ENCODE peak calls at places on chromosome 12, in five cellular contexts. V is stimulated activated CD8-positive, alpha-beta memory T cell treated with anti-CD3 and anti-CD28 coated beads, Interleukin-7, amount 100 ng/mL, for 24 hours; W is Peyer's patch; I is activated gamma-delta T cell treated with Interleukin-2 at 50 U/mL for 16 hours; S is brain microvascular endothelial cell. D is an unnamed sample.
A peak's percentile ranks its signal among the peaks of the same experiment; 100 is the strongest.

GRCh38 chr12:117980621-117981020 is 11.8 kb upstream of the KSR2 start:
- DNase-seq in V (no peak), W (no peak), I (no peak), S (no peak), D (no peak)

GRCh38 chr12:123645851-123646250 is 12.2 kb downstream of the GTF2H3 start:
- DNase-seq in V (no peak), W (no peak), I (no peak), S (no peak), D (no peak)

GRCh38 chr12:6377667-6377994 is 2.3 kb upstream of the SCNN1A start:
- DNase-seq in V (no peak), W (peak; percentile 69), I (no peak), S (no peak), D (peak; percentile 80)

GRCh38 chr12:11555743-11556625 is 93.5 kb upstream of the ETV6 start:
- DNase-seq in V (no peak), W (no peak), I (no peak), S (no peak), D (no peak)

GRCh38 chr12:23817345-23817744 is 132.1 kb downstream of the SOX5 start:
- DNase-seq in V (no peak), W (no peak), I (no peak), S (no peak), D (no peak)

GRCh38 chr12:116368196-116369194 is 91.0 kb upstream of the MED13L start:
- DNase-seq in V (no peak), W (peak; percentile 56), I (no peak), S (no peak), D (peak; percentile 63)

GRCh38 chr12:20798561-20798960 is 11.9 kb upstream of the SLCO1B3 start:
- DNase-seq in V (no peak), W (no peak), I (no peak), S (peak; percentile 31), D (no peak)

GRCh38 chr12:94427520-94428381 is 31.9 kb downstream of the CEP83 start:
- DNase-seq in V (no peak), W (no peak), I (no peak), S (peak; percentile 40), D (no peak)

GRCh38 chr12:81759215-81759991 is at the start of gene PPFIA2:
- DNase-seq in V (no peak), W (peak; percentile 44), I (no peak), S (peak; percentile 26), D (no peak)

GRCh38 chr12:60335765-60336164 is 739.9 kb downstream of the SLC16A7 start:
- DNase-seq in V (no peak), W (no peak), I (no peak), S (peak; percentile 21), D (no peak)

GRCh38 chr12:57126561-57126960 is 1.7 kb upstream of the LRP1 start:
- DNase-seq in V (no peak), W (no peak), I (no peak), S (no peak), D (no peak)

GRCh38 chr12:18882690-18883089 is 144.8 kb downstream of the CAPZA3 start:
- DNase-seq in V (no peak), W (no peak), I (no peak), S (no peak), D (no peak)

GRCh38 chr12:122834921-122835692 is at the start of gene HIP1R:
- DNase-seq in V (peak; percentile 29), W (peak; percentile 84), I (peak; percentile 51), S (no peak), D (peak; percentile 76)

GRCh38 chr12:22350817-22351371 is 16.4 kb upstream of the ST8SIA1 start:
- DNase-seq in V (no peak), W (no peak), I (no peak), S (no peak), D (no peak)

GRCh38 chr12:30795660-30796507 is 41.1 kb upstream of the CAPRIN2 start:
- DNase-seq in V (peak; percentile 27), W (peak; percentile 54), I (peak; percentile 48), S (peak; percentile 92), D (peak; percentile 48)

GRCh38 chr12:106586535-106586802 is 3.7 kb downstream of the RFX4 start:
- DNase-seq in V (no peak), W (no peak), I (no peak), S (no peak), D (no peak)

GRCh38 chr12:20527396-20528154 is 159.2 kb downstream of the PDE3A start:
- DNase-seq in V (no peak), W (no peak), I (no peak), S (peak; percentile 89), D (no peak)

GRCh38 chr12:262817-263216 is at the start of gene SLC6A13:
- DNase-seq in V (no peak), W (no peak), I (no peak), S (no peak), D (no peak)

GRCh38 chr12:92538970-92539749 is 163.6 kb upstream of the PLEKHG7 start:
- DNase-seq in V (no peak), W (no peak), I (no peak), S (peak; percentile 59), D (no peak)

GRCh38 chr12:1928439-1929121 is 10.1 kb upstream of the CACNA2D4 start:
- DNase-seq in V (no peak), W (peak; percentile 29), I (no peak), S (no peak), D (peak; percentile 41)

GRCh38 chr12:64625243-64626077 is 15.2 kb downstream of the RASSF3 start:
- DNase-seq in V (no peak), W (peak; percentile 52), I (no peak), S (peak; percentile 84), D (peak; percentile 61)

GRCh38 chr12:69553626-69554248 is 31.5 kb upstream of the CCT2 start:
- DNase-seq in V (no peak), W (no peak), I (no peak), S (no peak), D (no peak)

GRCh38 chr12:92431146-92431545 is 271.6 kb upstream of the PLEKHG7 start:
- DNase-seq in V (no peak), W (no peak), I (peak; percentile 7), S (no peak), D (no peak)

GRCh38 chr12:26691234-26691970 is 141.6 kb downstream of the ITPR2 start:
- DNase-seq in V (no peak), W (no peak), I (no peak), S (peak; percentile 97), D (no peak)

GRCh38 chr12:99984271-99985128 is at the start of gene ANKS1B:
- DNase-seq in V (no peak), W (peak; percentile 49), I (no peak), S (no peak), D (peak; percentile 47)

GRCh38 chr12:63047146-63047545 is 103.9 kb downstream of the AVPR1A start:
- DNase-seq in V (no peak), W (no peak), I (no peak), S (no peak), D (no peak)

GRCh38 chr12:95804296-95804695 is 13.7 kb upstream of the NTN4 start:
- DNase-seq in V (no peak), W (no peak), I (no peak), S (no peak), D (no peak)

GRCh38 chr12:48160807-48161206 is 3.5 kb upstream of the ASB8 start:
- DNase-seq in V (no peak), W (no peak), I (no peak), S (no peak), D (no peak)

GRCh38 chr12:95266250-95266649 is 48.6 kb downstream of the VEZT start:
- DNase-seq in V (no peak), W (no peak), I (no peak), S (no peak), D (no peak)

GRCh38 chr12:62865860-62866407 is 69.0 kb downstream of the PPM1H start:
- DNase-seq in V (no peak), W (no peak), I (no peak), S (peak; percentile 34), D (no peak)

GRCh38 chr12:30908389-30909087 is 18.0 kb upstream of the TSPAN11 start:
- DNase-seq in V (no peak), W (no peak), I (no peak), S (no peak), D (no peak)